ENCODE peak calls at places on chromosomes 4 and X, in five cellular contexts. E, W, A, C and R are unnamed samples.

GRCh38 chr4:1600811-1601532 is 83.1 kb downstream of the FAM53A start:
- DNase-seq in E (no peak), W (no peak), A (no peak), C (no peak), R (no peak)

GRCh38 chr4:157265281-157265680 is 44.8 kb downstream of the GRIA2 start:
- DNase-seq in E (peak; percentile 70), W (no peak), A (no peak), C (no peak), R (no peak)

GRCh38 chr4:173252024-173252935 is 81.9 kb downstream of the HMGB2 start:
- DNase-seq in E (peak; percentile 77), W (no peak), A (no peak), C (peak; percentile 45), R (no peak)

GRCh38 chrX:40864972-40865371 is 129.6 kb upstream of the MED14 start:
- DNase-seq in E (no peak), W (no peak), A (no peak), C (no peak), R (no peak)

GRCh38 chr4:140744421-140744820 is 11.8 kb downstream of the TBC1D9 start:
- DNase-seq in E (no peak), W (no peak), A (no peak), C (no peak), R (no peak)

GRCh38 chr4:108683479-108683878 is 33.1 kb downstream of the OSTC start:
- DNase-seq in E (no peak), W (no peak), A (no peak), C (no peak), R (no peak)

GRCh38 chrX:47586043-47586787 is 4.0 kb downstream of the TIMP1 start:
- DNase-seq in E (no peak), W (no peak), A (no peak), C (no peak), R (no peak)

GRCh38 chrX:136115909-136116297 is 31.4 kb upstream of the FHL1 start:
- DNase-seq in E (no peak), W (no peak), A (no peak), C (no peak), R (no peak)

GRCh38 chr4:183485411-183486160 is 19.3 kb upstream of the ING2 start:
- DNase-seq in E (no peak), W (no peak), A (no peak), C (no peak), R (no peak)

GRCh38 chr4:84814100-84814750 is 152.3 kb downstream of the WDFY3 start:
- DNase-seq in E (no peak), W (no peak), A (no peak), C (no peak), R (peak; percentile 29)